ENCODE peak calls at places on chromosomes 12 and 14, in six cellular contexts. P is GF-D8, N is HTR-8/SVneo, B is posterior vena cava, C is foreskin fibroblast, J is Caco-2. S is an unnamed sample.

GRCh38 chr12:52792185-52793029 is 3.5 kb downstream of the KRT3 start:
- DNase-seq in C (no peak), B (peak), P (no peak), J (no peak), N (no peak), S (no peak)

GRCh38 chr14:93941293-93941910 is 14.3 kb downstream of the FAM181A start:
- DNase-seq in P (no peak), B (no peak), C (peak), N (peak), J (no peak), S (no peak)

GRCh38 chr12:129245769-129246168 is 392.5 kb downstream of the GLT1D1 start:
- DNase-seq in N (no peak), P (no peak), C (no peak), B (no peak), J (no peak), S (no peak)

GRCh38 chr14:70811578-70811977 is 2.3 kb upstream of the MAP3K9 start:
- DNase-seq in N (no peak), J (peak), P (no peak), C (no peak), B (no peak), S (no peak)

GRCh38 chr14:51014086-51014485 is 69.8 kb upstream of the PYGL start:
- DNase-seq in B (no peak), C (peak), P (no peak), N (no peak), J (no peak), S (no peak)

GRCh38 chr12:116630762-116631161 is 71.6 kb downstream of the MAP1LC3B2 start:
- DNase-seq in J (no peak), P (no peak), N (no peak), C (no peak), B (no peak), S (no peak)

GRCh38 chr12:24425601-24425970 is 476.1 kb upstream of the SOX5 start:
- DNase-seq in N (no peak), B (no peak), J (no peak), C (peak), P (no peak), S (no peak)

GRCh38 chr14:35632276-35633071 is 98.5 kb downstream of the INSM2 start:
- DNase-seq in N (no peak), C (no peak), P (no peak), B (no peak), J (no peak), S (no peak)

GRCh38 chr14:56127156-56127555 is 8.9 kb downstream of the PELI2 start:
- DNase-seq in N (no peak), J (no peak), B (no peak), P (no peak), C (no peak), S (no peak)

GRCh38 chr12:19886805-19887105 is 447.5 kb downstream of the AEBP2 start:
- DNase-seq in B (no peak), N (no peak), C (no peak), J (no peak), P (no peak), S (no peak)

GRCh38 chr12:111418594-111418880 is 12.8 kb downstream of the SH2B3 start:
- DNase-seq in C (no peak), B (no peak), J (no peak), P (no peak), N (no peak), S (no peak)

GRCh38 chr14:71675902-71676291 is 256.3 kb upstream of the RGS6 start:
- DNase-seq in N (no peak), J (no peak), C (no peak), P (no peak), B (no peak), S (no peak)

GRCh38 chr12:8698132-8698829 is 490 bp downstream of the RIMKLB start:
- DNase-seq in P (no peak), C (peak), B (peak), N (peak), J (peak), S (peak)

GRCh38 chr12:104604995-104605675 is 148.4 kb downstream of the CHST11 start:
- DNase-seq in C (no peak), N (no peak), J (no peak), P (no peak), B (peak), S (no peak)

GRCh38 chr14:58815046-58815701 is 177.4 kb downstream of the DACT1 start:
- DNase-seq in B (no peak), C (peak), P (no peak), N (no peak), J (no peak), S (no peak)

GRCh38 chr12:49947593-49948226 is 2.8 kb upstream of the AQP2 start:
- DNase-seq in P (no peak), N (no peak), J (no peak), B (peak), C (no peak), S (no peak)

GRCh38 chr12:105912911-105913514 is 225.7 kb downstream of the NUAK1 start:
- DNase-seq in P (no peak), N (no peak), J (no peak), C (no peak), B (no peak), S (no peak)

GRCh38 chr12:107225626-107226025 is 132.3 kb upstream of the CRY1 start:
- DNase-seq in N (peak), J (no peak), C (peak), P (no peak), B (no peak), S (no peak)

GRCh38 chr14:105525861-105526780 is at the start of gene TMEM121:
- DNase-seq in N (no peak), C (no peak), P (no peak), J (peak), B (no peak), S (no peak)

GRCh38 chr12:105084251-105085250 is at the start of gene ALDH1L2:
- DNase-seq in P (peak), C (peak), J (peak), B (peak), N (peak), S (peak)

GRCh38 chr12:75784591-75784990 is 247.0 kb downstream of the PHLDA1 start:
- DNase-seq in P (peak), B (no peak), J (peak), C (peak), N (peak), S (no peak)

GRCh38 chr12:129193263-129193871 is 340.1 kb downstream of the GLT1D1 start:
- DNase-seq in N (no peak), J (peak), C (no peak), P (no peak), B (no peak), S (no peak)

GRCh38 chr14:104437703-104438102 is 141.9 kb upstream of the C14orf180 start:
- DNase-seq in B (peak), J (no peak), N (no peak), P (no peak), C (no peak), S (no peak)

GRCh38 chr14:101516401-101516800 is 44.9 kb upstream of the DIO3 start:
- DNase-seq in C (no peak), P (no peak), N (no peak), J (no peak), B (no peak), S (no peak)

GRCh38 chr12:65606008-65606766 is 218.1 kb upstream of the HMGA2 start:
- DNase-seq in B (no peak), C (no peak), N (no peak), J (no peak), P (no peak), S (no peak)

GRCh38 chr12:80262372-80263170 is 163.2 kb downstream of the OTOGL start:
- DNase-seq in P (no peak), N (no peak), C (peak), B (no peak), J (no peak), S (no peak)

GRCh38 chr14:102592969-102593840 is 756 bp downstream of the RCOR1 start:
- DNase-seq in J (peak), P (no peak), N (no peak), B (peak), C (no peak), S (peak)

GRCh38 chr14:76446921-76447320 is 71.0 kb downstream of the ESRRB start:
- DNase-seq in J (no peak), N (no peak), C (no peak), B (no peak), P (no peak), S (no peak)

GRCh38 chr12:51323317-51323960 is 535 bp downstream of the BIN2 start:
- DNase-seq in N (no peak), C (no peak), P (no peak), B (no peak), J (no peak), S (peak)

GRCh38 chr14:80609055-80609454 is 332.5 kb downstream of the CEP128 start:
- DNase-seq in P (no peak), C (no peak), B (no peak), J (no peak), N (no peak), S (no peak)

GRCh38 chr12:6827437-6827894 is 741 bp upstream of the P3H3 start:
- DNase-seq in C (peak), P (peak), B (peak), J (peak), N (peak), S (no peak)

GRCh38 chr12:120230326-120230973 is 29.5 kb upstream of the RPLP0 start:
- DNase-seq in J (peak), C (peak), P (no peak), N (peak), B (peak), S (no peak)

GRCh38 chr14:92105845-92106094 is 612 bp downstream of the ATXN3 start:
- DNase-seq in N (no peak), C (peak), B (peak), J (no peak), P (peak), S (no peak)

GRCh38 chr14:89614009-89614691 is 197.1 kb upstream of the FOXN3 start:
- DNase-seq in B (no peak), P (no peak), C (no peak), N (no peak), J (no peak), S (no peak)

GRCh38 chr12:111270128-111270651 is 98.7 kb downstream of the PHETA1 start:
- DNase-seq in C (no peak), B (no peak), N (no peak), P (no peak), J (no peak), S (no peak)

GRCh38 chr12:26451763-26452162 is 256.4 kb downstream of the SSPN start:
- DNase-seq in P (no peak), J (no peak), N (no peak), B (no peak), C (no peak), S (no peak)

GRCh38 chr14:91875515-91876286 is 8.4 kb upstream of the TC2N start:
- DNase-seq in B (no peak), N (no peak), C (no peak), J (peak), P (no peak), S (no peak)

S was measured in stimulated activated CD8-positive, alpha-beta memory T cell treated with anti-CD3 and anti-CD28 coated beads, Interleukin-12 subunit alpha, Interleukin-12 subunit beta, amount 100 ng/mL, for 4 hours.